ENCODE peak calls at places on chromosomes 11 and 22, in nine cellular contexts. X, U, Q, O, J, S, A, F and L are unnamed samples.

GRCh38 chr11:35781342-35782171 is 119.0 kb downstream of the TRIM44 start:
- DNase-seq in X (peak; percentile 63), U (peak; percentile 83), Q (no peak), O (peak; percentile 16), J (no peak), S (peak; percentile 75), A (no peak), F (no peak), L (no peak)

GRCh38 chr11:43567396-43567975 is 113.1 kb upstream of the HSD17B12 start:
- DNase-seq in X (peak; percentile 51), U (peak; percentile 46), Q (no peak), O (peak; percentile 71), J (peak; percentile 58), S (peak; percentile 54), A (peak; percentile 67), F (no peak), L (peak; percentile 72)

GRCh38 chr22:42262964-42263363 is 7.5 kb downstream of the TCF20 start:
- DNase-seq in X (no peak), U (no peak), Q (no peak), O (no peak), J (no peak), S (no peak), A (no peak), F (no peak), L (no peak)

GRCh38 chr11:11449327-11449726 is 96.3 kb upstream of the CSNK2A3 start:
- DNase-seq in X (no peak), U (no peak), Q (no peak), O (no peak), J (no peak), S (no peak), A (no peak), F (no peak), L (no peak)

GRCh38 chr11:8705171-8705570 is 22.6 kb downstream of the RPL27A start:
- DNase-seq in X (no peak), U (no peak), Q (no peak), O (no peak), J (no peak), S (no peak), A (no peak), F (no peak), L (no peak)

GRCh38 chr22:45942344-45942743 is 34.6 kb downstream of the WNT7B start:
- DNase-seq in X (no peak), U (no peak), Q (no peak), O (no peak), J (no peak), S (no peak), A (no peak), F (no peak), L (no peak)

GRCh38 chr11:102305352-102306047 is 11.8 kb upstream of the BIRC3 start:
- DNase-seq in X (no peak), U (no peak), Q (no peak), O (no peak), J (no peak), S (no peak), A (no peak), F (no peak), L (no peak)

GRCh38 chr11:35303596-35304392 is 115.6 kb downstream of the SLC1A2 start:
- DNase-seq in X (peak; percentile 18), U (peak; percentile 56), Q (peak; percentile 70), O (no peak), J (no peak), S (peak; percentile 95), A (no peak), F (peak; percentile 87), L (no peak)

GRCh38 chr11:116513278-116513823 is 259.4 kb downstream of the BUD13 start:
- DNase-seq in X (no peak), U (no peak), Q (no peak), O (no peak), J (no peak), S (no peak), A (no peak), F (no peak), L (no peak)

GRCh38 chr11:73976451-73977151 is 6.0 kb downstream of the UCP2 start:
- DNase-seq in X (no peak), U (no peak), Q (no peak), O (no peak), J (no peak), S (no peak), A (no peak), F (no peak), L (peak; percentile 64)

GRCh38 chr11:46247664-46248063 is 29.8 kb upstream of the CREB3L1 start:
- DNase-seq in X (peak; percentile 48), U (peak; percentile 58), Q (no peak), O (peak; percentile 79), J (peak; percentile 92), S (peak; percentile 33), A (peak; percentile 61), F (no peak), L (peak; percentile 87)

GRCh38 chr11:95512682-95513081 is 276.9 kb downstream of the FAM76B start:
- DNase-seq in X (peak; percentile 60), U (peak; percentile 16), Q (no peak), O (no peak), J (no peak), S (peak; percentile 94), A (no peak), F (peak; percentile 93), L (peak; percentile 74)

GRCh38 chr22:35824256-35824655 is 106.6 kb downstream of the APOL5 start:
- DNase-seq in X (no peak), U (no peak), Q (no peak), O (no peak), J (no peak), S (no peak), A (no peak), F (no peak), L (no peak)

GRCh38 chr11:34490304-34490703 is 23.3 kb downstream of the ELF5 start:
- DNase-seq in X (no peak), U (no peak), Q (no peak), O (no peak), J (no peak), S (no peak), A (no peak), F (no peak), L (no peak)

GRCh38 chr11:66651011-66651410 is 12.5 kb downstream of the RBM4 start:
- DNase-seq in X (no peak), U (peak; percentile 29), Q (no peak), O (no peak), J (no peak), S (peak; percentile 12), A (no peak), F (no peak), L (peak; percentile 46)

GRCh38 chr11:1846453-1846932 is 6.4 kb upstream of the LSP1 start:
- DNase-seq in X (no peak), U (no peak), Q (no peak), O (no peak), J (no peak), S (no peak), A (no peak), F (no peak), L (no peak)

GRCh38 chr22:42169055-42169469 is 38.5 kb upstream of the CYP2D6 start:
- DNase-seq in X (peak; percentile 69), U (peak; percentile 62), Q (no peak), O (peak; percentile 35), J (peak; percentile 53), S (peak; percentile 71), A (peak; percentile 86), F (peak; percentile 34), L (peak; percentile 65)

GRCh38 chr11:106828976-106829375 is 189.3 kb downstream of the GUCY1A2 start:
- DNase-seq in X (no peak), U (no peak), Q (no peak), O (no peak), J (no peak), S (no peak), A (no peak), F (no peak), L (no peak)

GRCh38 chr11:77191823-77192495 is 63.9 kb downstream of the MYO7A start:
- DNase-seq in X (peak; percentile 87), U (peak; percentile 33), Q (peak; percentile 86), O (no peak), J (peak; percentile 10), S (peak; percentile 9), A (peak; percentile 46), F (no peak), L (peak; percentile 100)

GRCh38 chr11:128776434-128777284 is 82.8 kb downstream of the FLI1 start:
- DNase-seq in X (no peak), U (peak; percentile 13), Q (peak; percentile 69), O (no peak), J (no peak), S (peak; percentile 15), A (peak; percentile 61), F (no peak), L (peak; percentile 53)

GRCh38 chr22:41576877-41577276 is 12.8 kb downstream of the PMM1 start:
- DNase-seq in X (peak; percentile 66), U (peak; percentile 39), Q (no peak), O (peak; percentile 16), J (peak; percentile 6), S (peak; percentile 40), A (peak; percentile 65), F (no peak), L (peak; percentile 72)

GRCh38 chr11:10497371-10498021 is 42.4 kb downstream of the AMPD3 start:
- DNase-seq in X (no peak), U (no peak), Q (no peak), O (no peak), J (no peak), S (no peak), A (no peak), F (no peak), L (no peak)

GRCh38 chr11:61603667-61604066 is 22.8 kb upstream of the SYT7 start:
- DNase-seq in X (no peak), U (no peak), Q (no peak), O (no peak), J (no peak), S (no peak), A (no peak), F (no peak), L (peak; percentile 48)

GRCh38 chr11:1401656-1402221 is 12.0 kb downstream of the BRSK2 start:
- DNase-seq in X (peak; percentile 40), U (peak; percentile 46), Q (peak; percentile 87), O (no peak), J (peak; percentile 41), S (peak; percentile 38), A (peak; percentile 77), F (peak; percentile 8), L (peak; percentile 67)